ENCODE peak calls at places on chromosomes 2 and 18, in four cellular contexts. E is A549, A is HepG2, O is WTC11. I is an unnamed sample.

GRCh38 chr2:8169443-8169842 is 512.4 kb upstream of the ID2 start:
- DNase-seq in A (no peak), E (no peak), O (no peak), I (no peak)

GRCh38 chr2:74201596-74201995 is 3.2 kb downstream of the MTHFD2 start:
- DNase-seq in A (no peak), O (no peak), E (no peak), I (no peak)

GRCh38 chr18:62585274-62586147 is 62.7 kb downstream of the ZCCHC2 start:
- DNase-seq in E (no peak), A (no peak), O (no peak), I (no peak)

GRCh38 chr2:27720004-27720551 is 51.4 kb upstream of the MRPL33 start:
- DNase-seq in E (peak), A (peak), O (no peak), I (peak)

GRCh38 chr2:68837861-68838341 is 33.3 kb downstream of the BMP10 start:
- DNase-seq in E (no peak), O (no peak), A (no peak), I (no peak)

GRCh38 chr2:20599001-20599600 is 51.8 kb downstream of the HS1BP3 start:
- DNase-seq in E (no peak), O (no peak), A (no peak), I (no peak)

GRCh38 chr2:11998626-11999378 is 252.4 kb downstream of the LPIN1 start:
- DNase-seq in A (no peak), E (no peak), O (no peak), I (no peak)

GRCh38 chr2:189581354-189582139 is 961 bp upstream of the SLC40A1 start:
- DNase-seq in A (peak), O (peak), E (no peak), I (peak)

GRCh38 chr18:3015851-3016250 is 2.9 kb upstream of the LPIN2 start:
- DNase-seq in A (no peak), E (no peak), O (no peak), I (no peak)

GRCh38 chr2:109129356-109129920 is 433 bp downstream of the SH3RF3 start:
- DNase-seq in A (no peak), O (peak), E (peak), I (no peak)

GRCh38 chr18:46577546-46577945 is 79.5 kb downstream of the LOXHD1 start:
- DNase-seq in A (no peak), E (no peak), O (no peak), I (no peak)

GRCh38 chr2:72561621-72562318 is 264.1 kb downstream of the EXOC6B start:
- DNase-seq in O (no peak), E (no peak), A (peak), I (no peak)

GRCh38 chr2:43853141-43854081 is 14.6 kb downstream of the ABCG8 start:
- DNase-seq in O (no peak), A (no peak), E (no peak), I (no peak)

GRCh38 chr2:74865770-74866674 is 32.1 kb downstream of the HK2 start:
- DNase-seq in E (no peak), A (peak), O (no peak), I (no peak)

GRCh38 chr2:69685321-69686048 is 41.9 kb upstream of the AAK1 start:
- DNase-seq in A (peak), O (no peak), E (no peak), I (no peak)

GRCh38 chr2:137000790-137001189 is 235.4 kb downstream of the THSD7B start:
- DNase-seq in E (no peak), O (no peak), A (no peak), I (no peak)

GRCh38 chr2:9481257-9481922 is 7.0 kb downstream of the IAH1 start:
- DNase-seq in A (peak), E (no peak), O (no peak), I (no peak)

GRCh38 chr2:134261398-134262131 is 7.7 kb downstream of the MGAT5 start:
- DNase-seq in E (no peak), O (no peak), A (no peak), I (no peak)
- TF ChIP-seq NR3C1 in E (no peak), O (no peak), A (no peak), I (no peak)

GRCh38 chr2:95375532-95376221 is 26.8 kb upstream of the FAHD2A start:
- DNase-seq in A (no peak), E (no peak), O (no peak), I (no peak)

GRCh38 chr2:95376311-95377215 is 25.9 kb upstream of the FAHD2A start:
- DNase-seq in A (no peak), E (no peak), O (no peak), I (no peak)

GRCh38 chr2:95374451-95374915 is 28.0 kb upstream of the FAHD2A start:
- DNase-seq in O (no peak), A (no peak), E (no peak), I (no peak)

GRCh38 chr2:95374029-95374428 is 28.5 kb upstream of the FAHD2A start:
- DNase-seq in A (no peak), E (no peak), O (no peak), I (no peak)

GRCh38 chr2:95374916-95375471 is 27.5 kb upstream of the FAHD2A start:
- DNase-seq in O (no peak), A (no peak), E (no peak), I (no peak)
- TF ChIP-seq NR3C1 in O (no peak), A (no peak), E (no peak), I (no peak)

DNA sequence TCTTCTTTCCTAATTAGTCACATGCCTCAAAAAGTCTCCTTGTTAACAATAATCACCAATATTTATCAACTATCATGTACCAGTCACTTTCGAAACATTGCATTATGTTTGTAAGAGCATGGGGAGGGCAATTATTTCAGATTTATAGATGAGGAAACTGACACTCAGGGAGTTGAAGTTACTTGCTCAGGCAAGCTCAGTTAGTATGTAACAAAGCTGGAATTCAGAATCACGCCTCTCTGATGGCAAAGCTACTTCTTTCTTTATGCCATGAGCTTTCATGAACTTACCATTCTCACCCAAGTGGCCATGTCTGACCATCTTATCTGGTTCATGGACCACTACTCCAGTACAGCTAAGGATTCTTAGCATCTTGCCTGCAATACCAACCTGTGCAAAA is 183.4 kb upstream of the TANK start:
- DNase-seq in A (no peak), O (no peak), E (no peak), I (no peak)
- TF ChIP-seq NR3C1 in A (no peak), O (no peak), E (no peak), I (no peak)

DNA sequence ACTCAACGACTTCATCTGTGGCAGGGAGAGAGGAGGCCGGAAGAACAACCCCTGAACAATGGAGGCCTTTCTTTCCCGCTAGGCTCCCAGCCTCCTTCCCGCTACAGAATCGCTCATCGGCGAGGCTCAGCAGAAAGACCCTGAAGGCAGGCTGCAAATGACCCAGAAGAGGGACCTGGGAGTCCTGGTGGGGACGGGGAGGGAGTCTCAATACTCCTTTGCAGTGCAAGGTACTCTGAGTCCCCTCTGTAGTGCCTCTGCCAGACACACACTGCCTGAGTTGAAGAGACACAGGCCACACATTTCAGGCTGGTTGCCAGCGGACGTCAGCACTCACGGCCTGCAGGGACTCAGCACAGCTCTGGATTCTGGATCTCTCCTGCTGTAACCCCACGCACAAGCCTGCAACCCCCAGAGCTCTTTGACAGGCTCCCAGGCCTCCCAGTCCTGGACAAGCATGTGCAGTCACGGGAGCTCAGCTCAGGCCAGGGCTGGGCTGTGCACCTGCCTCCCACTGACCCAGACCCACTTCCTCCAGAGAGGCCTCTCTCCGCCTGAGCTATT is 6.1 kb downstream of the GPR17 start:
- DNase-seq in A (no peak), O (no peak), E (no peak), I (no peak)
- TF ChIP-seq NR3C1 in A (no peak), O (no peak), E (no peak), I (no peak)

GRCh38 chr2:112582314-112582746 is 2.1 kb upstream of the CHCHD5 start:
- DNase-seq in E (no peak), O (no peak), A (peak), I (peak)
- TF ChIP-seq NR3C1 in E (no peak), O (no peak), A (no peak), I (no peak)

GRCh38 chr2:63984606-63985359 is 34.4 kb downstream of the VPS54 start:
- DNase-seq in O (no peak), A (peak), E (no peak), I (no peak)
- TF ChIP-seq NR3C1 in O (no peak), A (no peak), E (no peak), I (no peak)

I was measured in K562.